ENCODE peak calls at places on chromosomes 2 and 18, in four cellular contexts. H, C, O and V are unnamed samples.

GRCh38 chr2:1476617-1477195 is 63.4 kb downstream of the TPO start:
- DNase-seq in C (no peak), O (no peak), H (no peak), V (no peak)

GRCh38 chr2:218780026-218780425 is 1.9 kb upstream of the CYP27A1 start:
- DNase-seq in C (no peak), O (no peak), H (no peak), V (no peak)

GRCh38 chr2:73697606-73698005 is 39.5 kb downstream of the TPRKB start:
- DNase-seq in O (no peak), C (no peak), H (no peak), V (no peak)

GRCh38 chr18:13532406-13533075 is 193.8 kb downstream of the FAM210A start:
- DNase-seq in O (no peak), C (no peak), H (no peak), V (no peak)

GRCh38 chr2:239589270-239589825 is 188.5 kb upstream of the HDAC4 start:
- DNase-seq in O (peak), C (no peak), H (no peak), V (peak)

GRCh38 chr2:216897561-216898203 is 37.8 kb upstream of the TNP1 start:
- DNase-seq in O (no peak), H (no peak), C (no peak), V (no peak)

GRCh38 chr18:57744211-57744694 is 58.9 kb downstream of the ATP8B1 start:
- DNase-seq in H (no peak), C (peak), O (no peak), V (no peak)

GRCh38 chr2:177628817-177629216 is 236.2 kb downstream of the AGPS start:
- DNase-seq in H (no peak), O (no peak), C (no peak), V (no peak)

GRCh38 chr2:126795661-126796060 is 103.0 kb upstream of the TEX51 start:
- DNase-seq in O (no peak), C (no peak), H (peak), V (peak)

GRCh38 chr2:191359186-191359585 is 114.0 kb downstream of the MYO1B start:
- DNase-seq in H (no peak), O (no peak), C (no peak), V (no peak)

GRCh38 chr18:79571221-79572092 is 108.1 kb upstream of the CTDP1 start:
- DNase-seq in C (no peak), H (peak), O (no peak), V (peak)

GRCh38 chr18:3845176-3845575 is 395.2 kb downstream of the TGIF1 start:
- DNase-seq in O (no peak), H (no peak), C (no peak), V (no peak)

GRCh38 chr2:178142274-178143065 is 30.2 kb downstream of the RBM45 start:
- DNase-seq in C (no peak), O (no peak), H (no peak), V (no peak)

GRCh38 chr2:121089005-121089510 is 195.9 kb downstream of the TFCP2L1 start:
- DNase-seq in H (no peak), O (no peak), C (no peak), V (peak)

GRCh38 chr2:160138406-160138805 is 61.7 kb downstream of the ITGB6 start:
- DNase-seq in O (no peak), C (no peak), H (no peak), V (no peak)

GRCh38 chr2:236823976-236824375 is 254.4 kb downstream of the ACKR3 start:
- DNase-seq in H (no peak), O (no peak), C (no peak), V (no peak)

GRCh38 chr2:53235836-53236582 is 531.6 kb upstream of the CHAC2 start:
- DNase-seq in H (no peak), O (no peak), C (no peak), V (no peak)

GRCh38 chr18:53261241-53261640 is 921.2 kb downstream of the DCC start:
- DNase-seq in H (no peak), C (no peak), O (no peak), V (no peak)

GRCh38 chr2:14303366-14304115 is 329.0 kb upstream of the LRATD1 start:
- DNase-seq in H (no peak), C (no peak), O (no peak), V (no peak)

GRCh38 chr2:111037136-111037535 is 83.6 kb upstream of the BCL2L11 start:
- DNase-seq in O (no peak), C (no peak), H (no peak), V (no peak)

GRCh38 chr18:73891572-73892421 is 255.8 kb downstream of the FBXO15 start:
- DNase-seq in C (no peak), O (no peak), H (no peak), V (no peak)

GRCh38 chr2:1253608-1254007 is 159.7 kb upstream of the TPO start:
- DNase-seq in O (no peak), H (no peak), C (no peak), V (no peak)

GRCh38 chr2:232260075-232260474 is 118.5 kb upstream of the ALPP start:
- DNase-seq in C (peak), H (no peak), O (no peak), V (peak)

GRCh38 chr2:237269121-237269875 is 144.7 kb downstream of the COL6A3 start:
- DNase-seq in H (no peak), C (no peak), O (no peak), V (no peak)

GRCh38 chr18:46893360-46893759 is 23.9 kb downstream of the PIAS2 start:
- DNase-seq in H (no peak), C (no peak), O (no peak), V (no peak)

GRCh38 chr2:98457045-98457696 is 12.5 kb downstream of the INPP4A start:
- DNase-seq in H (no peak), C (no peak), O (no peak), V (no peak)

GRCh38 chr2:113078350-113078839 is 10.6 kb downstream of the IL1F10 start:
- DNase-seq in H (no peak), C (no peak), O (no peak), V (no peak)

DNA sequence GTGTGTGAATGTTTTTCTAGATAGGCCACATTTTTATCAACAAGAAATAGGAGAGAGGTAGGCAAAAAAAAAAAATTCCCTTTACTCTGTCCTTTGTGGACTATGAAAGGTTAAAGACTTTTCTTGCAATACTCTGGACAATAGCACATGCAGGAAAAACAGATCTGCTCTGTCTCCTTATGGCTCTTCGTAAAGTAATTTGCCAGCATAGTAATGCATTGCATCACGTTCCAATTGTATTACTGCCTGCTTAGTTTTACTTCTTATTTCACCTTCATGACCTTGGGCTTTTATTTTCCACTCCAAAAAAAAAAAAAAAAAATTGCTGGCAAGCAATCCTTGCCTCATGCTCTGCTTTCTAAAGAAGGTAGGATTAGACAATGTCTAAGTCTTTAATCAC is 1802.7 kb downstream of the SUCLG1 start:
- DNase-seq in C (no peak), H (no peak), O (no peak), V (no peak)
- H3K27ac ChIP-seq in C (no peak), H (no peak), O (no peak), V (no peak)

GRCh38 chr18:49500136-49500921 is 13.3 kb upstream of the C18orf32 start:
- DNase-seq in C (no peak), O (no peak), H (no peak), V (no peak)
- H3K27ac ChIP-seq in C (no peak), O (no peak), H (no peak), V (no peak)

GRCh38 chr2:85231952-85232351 is 95.8 kb downstream of the TGOLN2 start:
- DNase-seq in C (no peak), H (no peak), O (no peak), V (no peak)
- H3K27ac ChIP-seq in C (no peak), H (no peak), O (no peak), V (no peak)

DNA sequence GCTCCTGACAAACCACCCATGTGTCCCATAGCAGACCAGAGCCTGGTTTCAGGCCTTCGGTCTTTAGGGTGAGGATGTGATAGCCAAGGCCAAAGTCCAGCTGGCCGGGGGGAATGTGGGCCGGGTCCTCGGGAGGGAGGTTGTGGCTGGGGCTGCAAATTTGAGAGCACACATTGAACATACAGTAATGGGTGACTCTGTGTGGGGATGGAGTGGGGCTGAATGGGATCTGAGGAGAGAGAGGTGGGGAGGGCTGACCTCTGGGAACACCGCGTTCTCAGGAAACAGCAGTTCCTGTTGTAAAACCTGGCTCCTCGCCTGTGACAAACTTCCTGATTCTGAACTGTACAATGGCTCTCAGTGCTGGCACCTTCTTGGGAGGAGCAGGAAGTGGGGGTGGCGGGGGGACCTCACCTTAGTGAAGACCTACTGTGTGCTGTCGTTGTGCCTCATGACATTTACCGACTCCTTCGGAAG is 48.8 kb downstream of the MCFD2 start:
- DNase-seq in C (peak), O (peak), H (no peak), V (peak)
- H3K27ac ChIP-seq in C (peak), O (peak), H (no peak), V (peak)

DNA sequence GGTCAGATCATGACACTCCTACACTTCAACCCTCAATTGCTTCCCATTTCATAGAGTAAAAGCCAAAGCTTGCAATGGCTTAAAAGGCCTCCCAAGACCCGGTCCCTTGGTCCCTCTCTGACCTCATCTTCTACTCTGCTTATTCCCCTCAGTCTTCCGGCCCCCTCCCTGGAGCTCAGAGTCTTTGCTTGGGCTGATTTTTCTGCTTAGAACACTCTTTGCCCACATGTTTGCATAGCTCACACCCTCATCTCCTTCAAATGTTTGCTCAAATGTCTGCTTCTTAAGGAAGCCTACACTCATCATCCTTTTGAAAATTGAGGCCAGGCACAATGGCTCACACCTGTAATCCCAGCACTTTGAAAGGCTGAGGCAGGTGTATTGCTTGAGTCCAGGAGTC is 65.6 kb upstream of the CAPN13 start:
- DNase-seq in O (no peak), H (no peak), C (no peak), V (no peak)
- H3K27ac ChIP-seq in O (no peak), H (no peak), C (no peak), V (no peak)

DNA sequence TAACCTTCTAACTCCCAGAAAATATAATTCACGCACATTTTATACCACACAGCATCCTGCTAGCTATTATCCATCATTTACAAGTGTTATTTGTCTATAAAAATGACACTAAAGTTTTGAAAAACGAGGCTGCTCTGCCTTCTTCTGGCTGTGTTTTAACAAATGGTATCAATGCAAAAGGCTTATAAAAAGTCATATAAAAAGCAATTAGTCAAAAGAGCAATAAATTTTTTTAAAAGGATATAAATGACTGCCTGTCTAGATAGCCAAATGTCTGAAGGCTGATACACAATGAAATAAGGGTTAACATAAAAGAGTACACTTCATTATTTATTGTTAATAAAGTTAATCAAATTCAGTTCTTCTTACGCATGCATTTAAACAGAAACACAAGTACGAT is 77.4 kb downstream of the AFF3 start:
- DNase-seq in O (no peak), C (no peak), H (no peak), V (no peak)
- H3K27ac ChIP-seq in O (no peak), C (no peak), H (no peak), V (no peak)